ENCODE peak calls at places on chromosomes 12 and 14, in four cellular contexts. R is astrocyte of the cerebellum, L is NB4, S is A549. D is an unnamed sample.

GRCh38 chr14:79627058-79627457 is 584.2 kb downstream of the DIO2 start:
- DNase-seq in R (no peak), L (no peak), S (no peak), D (no peak)

GRCh38 chr14:92600318-92601053 is 86.9 kb downstream of the RIN3 start:
- DNase-seq in R (no peak), L (peak; percentile 73), S (peak; percentile 66), D (peak; percentile 87)

GRCh38 chr14:79861111-79861510 is 350.2 kb downstream of the DIO2 start:
- DNase-seq in R (no peak), L (peak; percentile 2), S (no peak), D (no peak)

GRCh38 chr12:94603434-94604068 is 46.8 kb downstream of the TMCC3 start:
- DNase-seq in R (no peak), L (peak; percentile 59), S (peak; percentile 50), D (peak; percentile 60)

GRCh38 chr12:30794020-30794419 is 39.3 kb upstream of the CAPRIN2 start:
- DNase-seq in R (no peak), L (no peak), S (no peak), D (no peak)

GRCh38 chr12:120394483-120395367 is 25.8 kb upstream of the MSI1 start:
- DNase-seq in R (no peak), L (no peak), S (no peak), D (peak; percentile 78)

GRCh38 chr14:66476964-66477363 is 9.2 kb upstream of the CCDC196 start:
- DNase-seq in R (no peak), L (no peak), S (no peak), D (peak; percentile 39)

GRCh38 chr12:119929974-119930373 is 52.9 kb upstream of the CIT start:
- DNase-seq in R (no peak), L (no peak), S (no peak), D (no peak)

GRCh38 chr12:66776974-66777373 is 98.1 kb upstream of the GRIP1 start:
- DNase-seq in R (no peak), L (no peak), S (no peak), D (no peak)

GRCh38 chr12:128783129-128783574 is 40.6 kb downstream of the SLC15A4 start:
- DNase-seq in R (no peak), L (no peak), S (no peak), D (no peak)

GRCh38 chr12:29690728-29691127 is 93.0 kb downstream of the TMTC1 start:
- DNase-seq in R (no peak), L (no peak), S (no peak), D (no peak)

GRCh38 chr12:43306066-43306465 is 245.9 kb downstream of the ADAMTS20 start:
- DNase-seq in R (peak; percentile 90), L (peak; percentile 78), S (peak; percentile 10), D (peak; percentile 98)

GRCh38 chr14:95140060-95140858 is 17.1 kb downstream of the DICER1 start:
- DNase-seq in R (no peak), L (peak; percentile 30), S (no peak), D (peak; percentile 85)

GRCh38 chr14:37311233-37311632 is 113.5 kb downstream of the MIPOL1 start:
- DNase-seq in R (no peak), L (no peak), S (no peak), D (no peak)

GRCh38 chr14:105061428-105062047 is 3.7 kb downstream of the GPR132 start:
- DNase-seq in R (no peak), L (peak; percentile 53), S (no peak), D (no peak)

GRCh38 chr12:90953956-90954421 is 987 bp downstream of the CCER1 start:
- DNase-seq in R (no peak), L (peak; percentile 20), S (no peak), D (no peak)

GRCh38 chr12:65192963-65193516 is 23.7 kb downstream of the LEMD3 start:
- DNase-seq in R (no peak), L (peak; percentile 25), S (no peak), D (no peak)

GRCh38 chr14:61695695-61696527 is 598 bp downstream of the HIF1A start:
- DNase-seq in R (no peak), L (peak; percentile 69), S (peak; percentile 45), D (peak; percentile 43)

GRCh38 chr12:49345048-49345839 is 1.4 kb upstream of the DNAJC22 start:
- DNase-seq in R (no peak), L (peak; percentile 55), S (no peak), D (no peak)

GRCh38 chr14:21748869-21749303 is 75.3 kb upstream of the OR4E1 start:
- DNase-seq in R (peak; percentile 9), L (peak; percentile 67), S (peak; percentile 15), D (peak; percentile 55)

GRCh38 chr12:120316798-120317257 is 10.8 kb downstream of the PLA2G1B start:
- DNase-seq in R (no peak), L (no peak), S (no peak), D (peak; percentile 34)

GRCh38 chr12:85422766-85423165 is 142.7 kb downstream of the ALX1 start:
- DNase-seq in R (no peak), L (no peak), S (no peak), D (no peak)

GRCh38 chr14:102898298-102898697 is 24.2 kb upstream of the AMN start:
- DNase-seq in R (no peak), L (no peak), S (no peak), D (no peak)

GRCh38 chr14:64641760-64642159 is 62.5 kb upstream of the PLEKHG3 start:
- DNase-seq in R (no peak), L (no peak), S (no peak), D (no peak)

GRCh38 chr14:51806026-51806590 is 54.3 kb upstream of the GNG2 start:
- DNase-seq in R (no peak), L (no peak), S (no peak), D (no peak)

GRCh38 chr12:16329594-16329993 is 17.9 kb upstream of the MGST1 start:
- DNase-seq in R (no peak), L (no peak), S (no peak), D (peak; percentile 65)

GRCh38 chr12:61513972-61514371 is 746.2 kb upstream of the USP15 start:
- DNase-seq in R (no peak), L (no peak), S (no peak), D (no peak)

GRCh38 chr14:55352201-55352600 is 59.4 kb downstream of the ATG14 start:
- DNase-seq in R (no peak), L (no peak), S (no peak), D (no peak)

GRCh38 chr14:72892879-72893635 is 844 bp downstream of the DPF3 start:
- DNase-seq in R (no peak), L (peak; percentile 47), S (no peak), D (peak; percentile 38)

GRCh38 chr12:53757095-53757770 is 5.5 kb upstream of the CISTR start:
- DNase-seq in R (peak; percentile 19), L (peak; percentile 87), S (peak; percentile 86), D (peak; percentile 65)

GRCh38 chr12:53756300-53757094 is 4.7 kb upstream of the CISTR start:
- DNase-seq in R (no peak), L (peak; percentile 49), S (no peak), D (no peak)

GRCh38 chr12:53754196-53754595 is 2.4 kb upstream of the CISTR start:
- DNase-seq in R (no peak), L (peak; percentile 50), S (no peak), D (no peak)

GRCh38 chr12:53754633-53755261 is 3.0 kb upstream of the CISTR start:
- DNase-seq in R (peak; percentile 33), L (no peak), S (no peak), D (no peak)

GRCh38 chr12:53755451-53756290 is 3.9 kb upstream of the CISTR start:
- DNase-seq in R (no peak), L (peak; percentile 72), S (no peak), D (no peak)
- H3K4me3 ChIP-seq in R (no peak overlapping the region), L (peak overlapping the region; percentile 42), S (no peak overlapping the region), D (no peak overlapping the region)

DNA sequence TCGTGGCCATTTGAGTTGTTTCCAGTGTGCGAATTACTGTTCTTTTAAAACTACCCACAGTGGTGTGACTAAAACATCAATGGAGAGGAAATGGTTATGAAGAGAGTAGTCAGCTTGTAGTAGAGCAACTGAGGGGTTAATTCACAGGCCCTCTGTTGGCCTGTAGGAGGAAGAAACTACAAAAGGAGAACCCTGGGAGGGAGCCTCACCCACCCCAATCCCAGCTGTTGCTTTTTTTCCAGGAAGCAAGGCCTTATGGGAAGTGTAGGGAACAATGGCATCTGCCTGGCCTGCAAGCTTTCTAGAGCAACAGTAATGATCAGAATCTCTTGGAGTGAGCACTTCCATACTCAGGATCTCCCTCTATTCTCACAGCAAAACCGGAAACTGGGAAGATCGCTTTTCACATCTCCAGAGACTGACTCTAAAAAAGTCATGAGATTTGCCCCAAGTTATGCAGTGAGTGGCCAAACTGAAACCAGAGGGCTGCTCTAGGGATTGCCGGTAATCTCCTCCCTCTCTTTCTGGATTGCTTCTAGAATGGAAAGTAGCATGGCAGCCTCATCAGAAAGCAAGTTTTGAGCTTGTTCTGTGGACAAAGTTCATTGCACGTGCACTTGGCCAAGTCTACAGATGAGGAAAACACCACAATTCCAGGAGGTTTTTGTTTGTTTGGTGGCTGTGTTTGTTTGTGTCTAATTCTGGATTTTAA is 125.2 kb upstream of the PWP1 start:
- DNase-seq in R (no peak), L (no peak), S (no peak), D (peak; percentile 10)
- TF ChIP-seq CTCF in R (no peak), L (no peak), S (no peak), D (no peak)

GRCh38 chr12:56633465-56634241 is 3.5 kb upstream of the BAZ2A start:
- DNase-seq in R (no peak), L (no peak), S (no peak), D (peak; percentile 21)

GRCh38 chr12:56634837-56635538 is 4.9 kb upstream of the BAZ2A start:
- DNase-seq in R (peak; percentile 53), L (peak; percentile 81), S (peak; percentile 98), D (peak; percentile 94)

GRCh38 chr12:56634242-56634836 is 4.2 kb upstream of the BAZ2A start:
- DNase-seq in R (no peak), L (peak; percentile 45), S (peak; percentile 59), D (peak; percentile 82)

GRCh38 chr12:56631790-56632700 is 1.9 kb upstream of the BAZ2A start:
- DNase-seq in R (no peak), L (peak; percentile 81), S (peak; percentile 60), D (peak; percentile 74)

DNA sequence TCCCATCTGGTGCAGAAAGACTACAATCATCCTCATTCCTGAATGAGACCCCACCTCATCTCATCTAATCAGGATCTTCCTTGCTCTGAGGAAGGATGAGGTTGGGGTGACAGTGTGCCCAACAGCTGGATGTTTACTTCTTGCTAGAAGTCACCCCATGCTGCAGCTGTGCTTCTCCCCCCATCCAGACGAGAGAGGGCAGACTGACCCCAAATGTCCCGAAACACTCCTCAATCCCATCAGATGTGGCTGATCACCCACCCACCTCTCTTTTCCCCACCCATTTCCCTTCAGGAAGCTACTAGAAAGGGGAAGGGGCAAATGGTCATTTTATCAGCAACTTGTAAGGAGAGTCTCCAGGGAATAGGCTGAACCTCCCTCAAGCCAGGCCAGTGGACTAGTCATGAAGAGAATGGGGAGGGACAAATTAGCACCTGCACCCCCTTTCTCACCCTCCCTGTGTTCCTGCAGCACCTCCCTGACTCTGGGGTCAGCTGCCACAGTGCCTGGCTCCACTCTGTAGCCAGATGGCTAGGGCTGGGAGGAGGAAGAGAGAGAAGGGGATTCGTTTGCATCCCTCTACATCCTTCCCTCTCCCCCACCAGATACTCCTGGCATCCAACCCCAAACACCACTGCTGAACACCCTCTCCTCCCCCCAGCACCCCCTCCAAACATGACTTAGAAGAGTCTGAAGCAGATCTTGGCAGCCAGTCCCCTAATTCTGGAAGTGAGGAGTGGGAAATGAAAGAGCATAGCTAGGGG is 2.8 kb upstream of the BAZ2A start:
- DNase-seq in R (no peak), L (peak; percentile 46), S (no peak), D (no peak)
- H3K4me3 ChIP-seq in R (peak overlapping the region; percentile 11), L (peak overlapping the region; percentile 21), S (no peak overlapping the region), D (peak overlapping the region; percentile 97)

DNA sequence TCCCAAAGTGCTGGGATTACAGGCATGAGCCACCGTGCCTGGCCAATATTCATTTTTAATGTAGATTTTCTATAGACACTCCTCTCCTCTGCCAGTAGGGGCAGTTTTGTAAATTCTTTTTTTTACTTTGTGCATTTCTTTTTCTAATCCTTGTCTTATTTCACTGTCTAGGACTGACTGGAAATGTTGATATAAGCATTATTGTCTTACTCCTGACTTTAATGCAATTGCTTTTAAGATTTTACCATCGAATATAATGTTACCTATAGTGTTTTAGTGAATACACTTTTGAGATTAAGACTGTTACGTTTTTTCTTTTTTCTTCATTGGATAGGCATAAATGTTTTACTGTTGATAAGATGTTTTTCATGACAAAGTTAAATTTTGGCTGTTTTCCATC is 35.4 kb upstream of the EMP1 start:
- DNase-seq in R (no peak), L (no peak), S (no peak), D (no peak)
- TF ChIP-seq CTCF in R (peak; percentile 35), L (no peak), S (no peak), D (peak; percentile 32)